ENCODE peak calls at places on chromosomes 13 and 19, in ten cellular contexts. S is AG09319; L is ELF-1; V is spleen; H is brain microvascular endothelial cell; F is activated CD4-positive, alpha-beta T cell treated with anti-CD3 and anti-CD28 coated beads, Interleukin-2, amount 10 ng/mL, durations not matched to agents 7 days and 5 days; B is coronary artery; G is GM20000; U is A172; O is activated naive CD4-positive, alpha-beta T cell treated with anti-CD3 and anti-CD28 coated beads, Interleukin-2, amount 50 U/mL, for 16 hours. W is an unnamed sample.

GRCh38 chr19:45211751-45212381 is 33.3 kb downstream of the BLOC1S3 start:
- DNase-seq in H (no peak), G (no peak), F (no peak), U (peak; percentile 11), L (no peak), V (peak; percentile 84), B (no peak), S (no peak), O (no peak), W (no peak)

GRCh38 chr19:51094696-51095279 is 12.1 kb upstream of the KLK14 start:
- DNase-seq in B (no peak), S (no peak), G (peak; percentile 74), V (no peak), F (peak; percentile 39), L (peak; percentile 79), H (no peak), U (no peak), O (peak; percentile 25), W (no peak)

GRCh38 chr19:8609210-8610040 is 1.1 kb downstream of the ADAMTS10 start:
- DNase-seq in H (peak; percentile 81), F (no peak), L (peak; percentile 87), G (peak; percentile 59), V (no peak), B (no peak), S (no peak), O (no peak), U (peak; percentile 56), W (peak; percentile 6)

GRCh38 chr13:24216176-24216575 is 55.7 kb downstream of the SPATA13 start:
- DNase-seq in S (no peak), V (no peak), L (no peak), H (no peak), F (no peak), B (no peak), G (no peak), U (no peak), O (no peak), W (no peak)

GRCh38 chr19:11091343-11092153 is 2.3 kb downstream of the LDLR start:
- DNase-seq in V (no peak), B (peak; percentile 85), S (peak; percentile 46), U (peak; percentile 99), H (peak; percentile 81), G (no peak), L (peak; percentile 93), O (peak; percentile 37), F (peak; percentile 64), W (peak; percentile 95)

GRCh38 chr13:48908381-48909087 is 67.2 kb upstream of the FNDC3A start:
- DNase-seq in O (no peak), H (no peak), U (peak; percentile 49), F (no peak), G (no peak), V (no peak), L (no peak), S (peak; percentile 8), B (no peak), W (no peak)

GRCh38 chr19:1085676-1086442 is 9.3 kb downstream of the POLR2E start:
- DNase-seq in S (no peak), V (peak; percentile 80), G (no peak), F (no peak), O (no peak), U (no peak), B (no peak), H (no peak), L (no peak), W (no peak)

GRCh38 chr13:21675095-21676007 is 4.5 kb downstream of the FGF9 start:
- DNase-seq in H (no peak), F (no peak), B (no peak), G (peak; percentile 60), U (no peak), V (peak; percentile 81), S (no peak), L (no peak), O (peak; percentile 46), W (no peak)

GRCh38 chr19:39502640-39503417 is 4.1 kb downstream of the DLL3 start:
- DNase-seq in S (peak; percentile 28), G (peak; percentile 94), H (no peak), U (peak; percentile 25), F (peak; percentile 72), V (peak; percentile 91), L (peak; percentile 82), B (no peak), O (peak; percentile 79), W (no peak)

GRCh38 chr19:20662421-20663105 is 1.2 kb upstream of the ZNF626 start:
- DNase-seq in L (peak; percentile 5), O (no peak), G (no peak), B (no peak), H (no peak), U (no peak), S (no peak), F (no peak), V (no peak), W (no peak)